ENCODE peak calls at places on chromosomes 5 and 9, in ten cellular contexts. H, L, R, Z, B, T, G, N, W and K are unnamed samples. For H3K9me3, the result is how much of the 10 kb centered on the place peaks cover.

GRCh38 chr5:71680510-71680909 is 38.6 kb upstream of the CARTPT start:
- DNase-seq in H (no peak), L (no peak), R (no peak), Z (no peak), B (no peak), T (no peak), G (no peak), N (no peak), W (no peak), K (no peak)

GRCh38 chr9:85599540-85600140 is 142.1 kb downstream of the AGTPBP1 start:
- DNase-seq in H (no peak), L (no peak), R (no peak), Z (no peak), B (no peak), T (no peak), G (no peak), N (no peak), W (no peak), K (no peak)

GRCh38 chr9:125376261-125377226 is 114.9 kb downstream of the GAPVD1 start:
- DNase-seq in H (no peak), L (no peak), R (no peak), Z (no peak), B (no peak), T (no peak), G (no peak), N (no peak), W (no peak), K (no peak)

GRCh38 chr5:178074266-178074952 is 38.9 kb upstream of the N4BP3 start:
- DNase-seq in H (no peak), L (no peak), R (no peak), Z (no peak), B (no peak), T (no peak), G (no peak), N (no peak), W (no peak), K (no peak)

GRCh38 chr9:20355022-20355421 is 267.3 kb downstream of the MLLT3 start:
- DNase-seq in H (no peak), L (no peak), R (no peak), Z (no peak), B (no peak), T (no peak), G (no peak), N (no peak), W (no peak), K (no peak)

GRCh38 chr5:95069948-95070347 is 214.9 kb downstream of the MCTP1 start:
- DNase-seq in H (no peak), L (no peak), R (peak), Z (no peak), B (no peak), T (no peak), G (no peak), N (no peak), W (no peak), K (no peak)

GRCh38 chr9:93091453-93092081 is 4.5 kb upstream of the CARD19 start:
- DNase-seq in H (no peak), L (peak), R (peak), Z (peak), B (peak), T (no peak), G (no peak), N (no peak), W (peak), K (no peak)

GRCh38 chr9:34653131-34653530 is 1.1 kb downstream of the IL11RA start:
- DNase-seq in H (no peak), L (no peak), R (no peak), Z (no peak), B (no peak), T (no peak), G (no peak), N (no peak), W (no peak), K (no peak)

GRCh38 chr5:761854-762685 is 22.5 kb downstream of the ZDHHC11B start:
- DNase-seq in H (no peak), L (peak), R (peak), Z (no peak), B (peak), T (no peak), G (peak), N (peak), W (peak), K (no peak)

GRCh38 chr9:111037744-111038335 is 430 bp downstream of the LPAR1 start:
- DNase-seq in H (peak), L (peak), R (peak), Z (peak), B (peak), T (peak), G (peak), N (no peak), W (peak), K (peak)

DNA sequence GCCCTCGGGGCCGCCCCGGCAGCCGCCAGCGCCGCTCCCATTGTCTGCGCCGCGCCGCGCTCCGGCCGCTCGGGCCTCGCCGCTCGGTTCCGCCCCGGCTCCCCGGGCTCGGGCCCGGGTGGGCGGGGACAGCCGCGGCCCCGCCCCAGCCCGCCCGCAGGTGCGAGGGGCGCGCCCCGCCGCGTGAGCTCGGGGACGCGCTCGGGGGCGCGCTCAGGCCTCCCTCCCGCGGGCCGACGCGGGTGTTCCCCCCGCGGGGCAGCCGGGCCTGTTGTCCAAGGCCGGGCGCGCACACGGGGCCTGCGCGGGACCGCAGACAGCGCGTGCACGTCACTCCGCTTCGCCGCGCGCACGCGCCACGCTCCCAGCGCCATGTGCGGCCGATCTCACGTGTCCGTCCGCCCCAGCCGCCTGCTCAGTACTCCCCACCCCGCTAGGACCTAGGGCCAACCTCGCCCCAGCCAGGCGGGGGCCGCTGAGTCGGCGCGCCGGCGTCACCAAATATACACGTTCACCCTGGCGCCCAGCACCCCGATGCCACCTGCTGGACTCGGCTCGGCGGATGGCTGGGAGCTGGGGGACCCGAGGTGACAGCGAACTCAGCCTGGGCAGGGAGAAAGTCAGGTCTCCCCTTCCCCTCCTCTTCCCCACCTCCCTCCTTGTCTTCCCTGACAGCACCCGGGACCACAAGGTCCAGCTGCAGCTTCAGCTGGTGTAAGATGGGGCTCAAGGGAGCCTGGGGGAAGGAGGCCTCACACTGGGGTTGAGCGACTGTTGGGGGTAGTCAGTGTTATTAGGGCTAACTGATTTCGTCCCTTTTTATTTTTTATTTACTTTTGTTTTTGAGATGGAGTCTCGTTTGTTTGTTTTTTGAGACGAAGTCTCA is 14.3 kb downstream of the GBGT1 start:
- DNase-seq in H (peak), L (peak), R (peak), Z (peak), B (peak), T (peak), G (peak), N (peak), W (peak), K (peak)
- TF ChIP-seq POLR2AphosphoS5 in H (peak), L (peak), R (peak), Z (peak), B (peak), T (peak), G (peak), N (peak), W (peak), K (peak)

GRCh38 chr9:89309166-89309565 is 1.8 kb upstream of the CKS2 start:
- DNase-seq in H (no peak), L (no peak), R (no peak), Z (no peak), B (no peak), T (no peak), G (no peak), N (no peak), W (peak), K (no peak)

GRCh38 chr9:89312154-89312616 is 1.2 kb downstream of the CKS2 start:
- DNase-seq in H (no peak), L (no peak), R (no peak), Z (no peak), B (no peak), T (no peak), G (no peak), N (no peak), W (no peak), K (no peak)

GRCh38 chr9:89309608-89310485 is 1.1 kb upstream of the CKS2 start:
- DNase-seq in H (peak), L (no peak), R (no peak), Z (peak), B (no peak), T (no peak), G (no peak), N (no peak), W (no peak), K (peak)

GRCh38 chr9:89311346-89312153 is 555 bp downstream of the CKS2 start:
- DNase-seq in H (no peak), L (no peak), R (no peak), Z (no peak), B (peak), T (no peak), G (no peak), N (no peak), W (no peak), K (peak)

DNA sequence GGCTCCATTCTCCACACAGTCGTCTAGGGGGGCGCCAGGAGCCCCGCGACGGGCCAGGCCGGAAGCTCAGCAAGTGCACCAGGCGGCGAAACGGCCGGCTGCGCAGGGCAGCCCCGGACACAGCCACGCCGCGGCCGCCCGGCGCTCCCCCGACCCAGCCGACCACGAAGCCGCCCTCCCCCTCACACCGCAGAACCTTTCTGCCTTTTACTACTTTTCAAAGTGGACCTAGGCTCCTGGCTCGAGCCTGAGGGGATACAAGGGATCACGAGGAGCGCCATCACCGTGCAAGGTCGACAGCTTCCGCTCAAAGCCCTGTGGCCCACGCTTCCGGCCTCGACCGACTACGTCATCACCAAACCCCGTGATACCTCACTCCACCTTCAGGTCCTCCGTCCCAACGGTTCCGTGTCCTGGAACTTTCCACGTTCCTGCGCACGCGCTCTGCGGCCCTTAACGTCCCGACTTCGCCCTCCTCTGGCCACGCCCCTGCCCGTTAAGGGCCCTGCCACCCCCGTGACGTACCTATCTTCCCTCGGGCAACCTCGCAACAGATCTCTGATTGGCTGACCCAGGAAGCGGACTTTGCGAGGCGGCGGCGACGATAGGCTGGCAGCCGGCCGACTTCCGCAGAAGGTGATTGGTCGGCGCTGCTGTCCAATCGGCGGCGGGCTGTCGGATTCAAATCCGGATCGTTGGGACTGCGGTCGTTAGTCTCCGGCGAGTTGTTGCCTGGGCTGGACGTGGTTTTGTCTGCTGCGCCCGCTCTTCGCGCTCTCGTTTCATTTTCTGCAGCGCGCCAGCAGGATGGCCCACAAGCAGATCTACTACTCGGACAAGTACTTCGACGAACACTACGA is at the start of gene CKS2:
- DNase-seq in H (peak), L (peak), R (peak), Z (peak), B (peak), T (peak), G (peak), N (peak), W (peak), K (peak)
- TF ChIP-seq POLR2A in H (peak), L (peak), R (peak), Z (peak), B (peak), T (peak), G (peak), N (peak), W (peak), K (peak)

GRCh38 chr9:95715911-95716435 is 159.5 kb upstream of the ERCC6L2 start:
- DNase-seq in H (no peak), L (no peak), R (no peak), Z (no peak), B (no peak), T (no peak), G (no peak), N (no peak), W (no peak), K (no peak)
- H3K9me3 ChIP-seq in H (under half), L (under half), R (under half), Z (under half), B (under half), T (under half), G (under half), N (under half), W (under half), K (under half)

DNA sequence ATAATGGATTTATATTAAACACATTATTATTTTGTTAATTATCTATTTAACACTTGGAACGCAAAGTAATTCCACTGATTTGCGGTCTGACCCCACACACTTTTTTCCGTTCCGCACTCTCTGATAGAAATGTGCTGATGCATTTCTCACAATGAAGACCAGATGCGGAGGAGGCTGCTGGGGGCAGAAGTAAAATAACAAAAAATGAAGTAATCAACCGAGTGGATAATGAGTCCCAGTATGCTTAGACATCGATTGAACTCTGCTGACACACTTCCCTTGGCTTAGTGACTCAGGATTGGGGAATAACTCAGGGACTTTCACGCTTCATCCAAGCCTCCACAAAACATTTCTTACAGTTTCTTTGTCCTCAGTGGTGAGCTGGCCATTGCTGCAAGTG is 201.1 kb downstream of the ADAMTS12 start:
- DNase-seq in H (no peak), L (no peak), R (no peak), Z (no peak), B (no peak), T (no peak), G (no peak), N (peak), W (no peak), K (no peak)
- TF ChIP-seq POLR2AphosphoS5 in H (no peak), L (no peak), R (no peak), Z (no peak), B (no peak), T (no peak), G (no peak), N (no peak), W (no peak), K (no peak)

GRCh38 chr5:43602818-43603534 is at the start of gene NNT:
- DNase-seq in H (peak), L (peak), R (peak), Z (no peak), B (peak), T (peak), G (peak), N (peak), W (peak), K (peak)
- TF ChIP-seq POLR2A in H (no peak), L (no peak), R (no peak), Z (no peak), B (no peak), T (no peak), G (no peak), N (no peak), W (no peak), K (peak)

GRCh38 chr9:118782790-118783463 is 586.3 kb downstream of the BRINP1 start:
- DNase-seq in H (no peak), L (no peak), R (no peak), Z (no peak), B (no peak), T (no peak), G (no peak), N (no peak), W (no peak), K (no peak)

GRCh38 chr9:118785456-118785855 is 583.8 kb downstream of the BRINP1 start:
- DNase-seq in H (no peak), L (no peak), R (no peak), Z (no peak), B (no peak), T (no peak), G (no peak), N (no peak), W (no peak), K (no peak)

GRCh38 chr9:118786877-118787276 is 582.4 kb downstream of the BRINP1 start:
- DNase-seq in H (no peak), L (no peak), R (no peak), Z (no peak), B (no peak), T (no peak), G (no peak), N (no peak), W (no peak), K (no peak)
- H3K9me3 ChIP-seq in H (under half), L (under half), R (under half), Z (under half), B (under half), T (under half), G (under half), N (under half), W (under half), K (under half)